ENCODE peak calls at places on chromosomes 6 and 20, in seven cellular contexts. I is Karpas-422; W is NT2/D1; R is psoas muscle; D is CD8-positive, alpha-beta memory T cell; X is brain microvascular endothelial cell; G is GM12878. V is an unnamed sample. For H3K36me3, the result is how much of the 10 kb centered on the place peaks cover.

GRCh38 chr6:73353636-73354388 is at the start of gene DPPA5:
- DNase-seq in W (no peak), D (no peak), I (no peak), R (no peak), G (no peak), X (no peak), V (no peak)

GRCh38 chr6:166640342-166641043 is 13.4 kb upstream of the RPS6KA2 start:
- DNase-seq in D (no peak), W (no peak), X (no peak), R (no peak), G (no peak), I (no peak), V (no peak)

GRCh38 chr20:12022121-12022520 is 104.4 kb downstream of the BTBD3 start:
- DNase-seq in X (no peak), W (no peak), D (no peak), I (no peak), G (no peak), R (no peak), V (no peak)

GRCh38 chr20:51365670-51366069 is 176.8 kb downstream of the NFATC2 start:
- DNase-seq in X (peak), W (no peak), G (no peak), D (no peak), I (no peak), R (no peak), V (no peak)

GRCh38 chr6:142359271-142359960 is 57.6 kb downstream of the ADGRG6 start:
- DNase-seq in X (no peak), D (no peak), R (no peak), G (no peak), W (no peak), I (no peak), V (no peak)

GRCh38 chr6:128464790-128465189 is 55.6 kb downstream of the PTPRK start:
- DNase-seq in R (no peak), W (no peak), G (no peak), I (no peak), D (no peak), X (no peak), V (no peak)

GRCh38 chr6:115969207-115969929 is 91.3 kb downstream of the FRK start:
- DNase-seq in X (peak), D (no peak), R (no peak), W (peak), G (no peak), I (no peak), V (peak)

GRCh38 chr20:13042458-13042794 is 33.7 kb downstream of the SPTLC3 start:
- DNase-seq in I (no peak), D (no peak), G (no peak), R (no peak), X (no peak), W (no peak), V (no peak)

GRCh38 chr6:113447088-113447831 is 409.9 kb upstream of the MARCKS start:
- DNase-seq in D (no peak), I (no peak), R (no peak), G (no peak), X (peak), W (no peak), V (no peak)

GRCh38 chr6:54860739-54861138 is 14.2 kb downstream of the FAM83B start:
- DNase-seq in R (no peak), X (peak), D (no peak), I (no peak), W (no peak), G (no peak), V (no peak)

GRCh38 chr6:26439552-26440125 is 665 bp upstream of the BTN3A3 start:
- DNase-seq in D (peak), X (no peak), I (no peak), W (no peak), G (no peak), R (no peak), V (no peak)

GRCh38 chr6:10771371-10771894 is 23.8 kb downstream of the TMEM14B start:
- DNase-seq in I (no peak), R (no peak), W (no peak), X (no peak), G (no peak), D (no peak), V (no peak)

GRCh38 chr6:35259946-35260626 is 551 bp downstream of the ZNF76 start:
- DNase-seq in W (no peak), G (peak), I (peak), R (peak), X (no peak), D (peak), V (peak)

GRCh38 chr6:95978230-95978629 is 37.5 kb upstream of the FUT9 start:
- DNase-seq in W (no peak), D (no peak), I (no peak), R (no peak), G (no peak), X (no peak), V (no peak)

GRCh38 chr20:38346247-38346651 is at the start of gene LBP:
- DNase-seq in D (no peak), G (no peak), W (no peak), R (peak), X (no peak), I (no peak), V (no peak)

GRCh38 chr6:37988131-37988530 is 168.6 kb downstream of the ZFAND3 start:
- DNase-seq in X (peak), I (no peak), W (no peak), G (no peak), R (no peak), D (no peak), V (no peak)

GRCh38 chr6:7431594-7432390 is 42.2 kb downstream of the RIOK1 start:
- DNase-seq in W (no peak), G (no peak), X (peak), R (no peak), I (no peak), D (no peak), V (no peak)

GRCh38 chr6:132304891-132305305 is 96.4 kb downstream of the MOXD1 start:
- DNase-seq in D (no peak), G (no peak), W (no peak), R (no peak), X (no peak), I (no peak), V (no peak)

GRCh38 chr20:18267815-18268214 is 20.5 kb upstream of the ZNF133 start:
- DNase-seq in W (peak), D (no peak), G (no peak), X (no peak), I (no peak), R (no peak), V (no peak)

GRCh38 chr6:169783971-169784930 is 32.8 kb downstream of the ERMARD start:
- DNase-seq in W (no peak), X (no peak), D (no peak), I (no peak), G (no peak), R (no peak), V (no peak)

GRCh38 chr6:505374-505773 is 113.8 kb downstream of the IRF4 start:
- DNase-seq in R (no peak), W (no peak), G (no peak), X (no peak), I (no peak), D (no peak), V (no peak)

GRCh38 chr6:33592595-33593413 is 12.7 kb upstream of the BAK1 start:
- DNase-seq in X (no peak), G (peak), D (peak), R (no peak), W (peak), I (peak), V (no peak)

GRCh38 chr6:41584668-41585205 is 38.6 kb downstream of the FOXP4 start:
- DNase-seq in W (no peak), R (no peak), D (no peak), G (no peak), I (no peak), X (no peak), V (no peak)

GRCh38 chr6:41572613-41573012 is 26.4 kb downstream of the FOXP4 start:
- DNase-seq in I (no peak), D (no peak), X (no peak), G (no peak), W (no peak), R (no peak), V (no peak)

GRCh38 chr20:41830702-41831101 is 212.5 kb upstream of the CHD6 start:
- DNase-seq in I (peak), D (no peak), G (no peak), R (no peak), W (no peak), X (no peak), V (no peak)

GRCh38 chr20:9035129-9035528 is 33.8 kb upstream of the PLCB4 start:
- DNase-seq in I (no peak), R (no peak), G (no peak), D (no peak), W (no peak), X (peak), V (no peak)

GRCh38 chr20:36950432-36951197 is 893 bp downstream of the SAMHD1 start:
- DNase-seq in W (no peak), X (peak), I (peak), R (no peak), G (no peak), D (peak), V (peak)

GRCh38 chr6:130560231-130560630 is 194.4 kb downstream of the TMEM200A start:
- DNase-seq in I (no peak), G (no peak), R (no peak), X (peak), D (no peak), W (no peak), V (no peak)

GRCh38 chr6:100620085-100620484 is 155.4 kb upstream of the SIM1 start:
- DNase-seq in G (no peak), D (no peak), W (no peak), I (no peak), R (no peak), X (peak), V (no peak)

GRCh38 chr6:43625393-43625992 is 3.6 kb downstream of the GTPBP2 start:
- DNase-seq in X (no peak), W (no peak), R (peak), I (no peak), D (no peak), G (no peak), V (no peak)

GRCh38 chr6:43622541-43622940 is 6.5 kb downstream of the GTPBP2 start:
- DNase-seq in X (no peak), R (peak), G (no peak), W (no peak), I (no peak), D (no peak), V (no peak)

GRCh38 chr6:43627008-43627825 is 1.8 kb downstream of the GTPBP2 start:
- DNase-seq in I (no peak), W (no peak), D (no peak), X (peak), G (peak), R (peak), V (no peak)

GRCh38 chr6:43623880-43624785 is 4.9 kb downstream of the GTPBP2 start:
- DNase-seq in W (no peak), R (peak), D (no peak), I (no peak), X (no peak), G (no peak), V (no peak)

DNA sequence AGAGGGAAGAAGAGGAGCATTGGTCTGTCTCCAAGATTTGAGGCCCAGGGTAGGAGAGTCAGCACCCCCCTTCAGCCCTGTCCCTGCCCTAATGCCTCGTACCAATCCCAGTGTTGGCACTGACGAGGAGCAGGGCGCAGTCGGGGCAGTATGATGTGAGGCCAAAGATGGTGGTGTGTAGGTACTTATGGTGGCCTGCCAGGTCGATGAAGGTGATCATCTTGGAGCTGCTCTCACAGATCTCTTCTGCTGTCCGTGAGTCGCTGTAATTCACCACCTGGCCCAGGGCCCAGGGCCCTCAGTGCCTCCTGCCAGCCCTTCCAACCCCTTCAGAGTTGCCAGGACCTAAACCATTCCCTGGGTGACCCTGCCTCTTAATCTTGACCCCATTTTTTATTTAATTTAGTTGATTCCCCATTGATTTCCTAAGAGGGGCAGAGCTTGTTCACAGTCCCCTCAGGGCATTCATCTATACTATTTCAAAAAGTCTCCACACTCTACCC is 4.2 kb downstream of the GTPBP2 start:
- DNase-seq in X (no peak), I (no peak), G (no peak), R (peak), W (no peak), D (no peak), V (no peak)
- H3K36me3 ChIP-seq in X (half or more), I (under half), G (under half), R (half or more), W (half or more), D (under half), V (under half)

GRCh38 chr6:75180864-75181263 is 25.0 kb downstream of the COL12A1 start:
- DNase-seq in W (no peak), G (no peak), X (no peak), I (no peak), D (no peak), R (no peak), V (no peak)
- H3K36me3 ChIP-seq in W (under half), G (under half), X (under half), I (under half), D (under half), R (under half), V (under half)

DNA sequence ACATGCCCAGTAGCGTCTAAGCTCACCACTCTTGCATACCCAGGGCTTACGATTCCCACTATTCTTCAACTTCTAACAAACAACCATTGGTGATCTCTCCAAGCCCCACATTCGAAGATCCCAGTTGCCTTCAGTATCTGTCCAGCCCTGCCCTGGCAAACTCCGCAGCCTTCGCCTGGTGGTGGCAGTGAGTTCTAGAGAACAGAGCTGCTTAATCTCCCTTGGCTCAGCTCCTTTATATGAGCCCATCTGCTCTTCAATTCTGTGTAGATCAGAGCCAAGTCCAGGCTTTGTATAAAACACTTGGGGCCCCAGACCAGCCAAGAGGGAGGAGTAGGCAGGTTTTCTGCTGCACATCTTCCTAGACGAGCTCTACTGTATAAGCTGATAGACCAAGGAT is 193.3 kb downstream of the PHACTR1 start:
- DNase-seq in X (no peak), R (no peak), W (no peak), I (no peak), D (no peak), G (no peak), V (no peak)
- H3K36me3 ChIP-seq in X (under half), R (under half), W (under half), I (under half), D (under half), G (under half), V (under half)

GRCh38 chr20:23043376-23043775 is 6.1 kb downstream of the THBD start:
- DNase-seq in D (no peak), I (peak), G (no peak), W (no peak), R (no peak), X (no peak), V (no peak)
- H3K36me3 ChIP-seq in D (under half), I (under half), G (under half), W (under half), R (under half), X (under half), V (under half)

DNA sequence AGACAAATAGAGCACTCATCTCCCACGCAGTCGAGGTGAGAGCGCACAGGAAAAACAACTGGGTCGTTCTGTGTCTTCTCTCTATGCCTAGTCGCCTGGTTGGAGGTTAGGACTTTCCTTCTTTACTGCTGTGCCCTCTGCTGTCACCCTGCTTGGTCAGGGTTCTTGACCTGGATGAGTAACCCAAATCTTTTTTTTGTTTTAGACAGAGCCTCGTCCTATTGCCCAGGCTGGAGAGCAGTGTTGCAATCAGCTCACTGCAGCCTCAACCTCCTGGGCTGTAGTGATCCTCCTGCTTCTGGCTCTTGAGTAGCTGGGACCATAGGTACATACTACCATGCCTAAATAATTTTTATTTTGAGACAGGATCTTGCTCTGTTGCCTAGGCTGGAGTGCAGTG is 24.5 kb downstream of the PRPF6 start:
- DNase-seq in W (no peak), I (no peak), R (no peak), G (no peak), D (no peak), X (no peak), V (no peak)
- H3K36me3 ChIP-seq in W (half or more), I (under half), R (half or more), G (half or more), D (under half), X (half or more), V (under half)

GRCh38 chr6:43020052-43020705 is 1.2 kb upstream of the RRP36 start:
- DNase-seq in W (no peak), I (peak), D (no peak), G (no peak), X (no peak), R (no peak), V (no peak)
- H3K36me3 ChIP-seq in W (half or more), I (under half), D (under half), G (under half), X (under half), R (under half), V (under half)

GRCh38 chr6:159766923-159767322 is 5.1 kb downstream of the ACAT2 start:
- DNase-seq in D (no peak), I (no peak), R (no peak), G (no peak), X (no peak), W (no peak), V (no peak)
- H3K36me3 ChIP-seq in D (under half), I (half or more), R (half or more), G (under half), X (half or more), W (half or more), V (under half)

GRCh38 chr20:25424536-25424935 is 17.1 kb downstream of the GINS1 start:
- DNase-seq in X (no peak), W (no peak), I (no peak), D (no peak), R (no peak), G (no peak), V (no peak)

GRCh38 chr20:25421107-25421506 is 13.6 kb downstream of the GINS1 start:
- DNase-seq in G (no peak), I (no peak), X (no peak), W (no peak), R (no peak), D (no peak), V (no peak)

GRCh38 chr20:25418779-25419178 is 11.3 kb downstream of the GINS1 start:
- DNase-seq in R (no peak), I (no peak), X (no peak), W (no peak), G (no peak), D (no peak), V (no peak)
- H3K36me3 ChIP-seq in R (under half), I (under half), X (under half), W (half or more), G (under half), D (under half), V (under half)

GRCh38 chr6:157942351-157942750 is 39.3 kb upstream of the SYNJ2 start:
- DNase-seq in R (no peak), W (no peak), X (no peak), I (no peak), D (no peak), G (no peak), V (no peak)
- H3K36me3 ChIP-seq in R (half or more), W (half or more), X (half or more), I (under half), D (under half), G (under half), V (under half)

DNA sequence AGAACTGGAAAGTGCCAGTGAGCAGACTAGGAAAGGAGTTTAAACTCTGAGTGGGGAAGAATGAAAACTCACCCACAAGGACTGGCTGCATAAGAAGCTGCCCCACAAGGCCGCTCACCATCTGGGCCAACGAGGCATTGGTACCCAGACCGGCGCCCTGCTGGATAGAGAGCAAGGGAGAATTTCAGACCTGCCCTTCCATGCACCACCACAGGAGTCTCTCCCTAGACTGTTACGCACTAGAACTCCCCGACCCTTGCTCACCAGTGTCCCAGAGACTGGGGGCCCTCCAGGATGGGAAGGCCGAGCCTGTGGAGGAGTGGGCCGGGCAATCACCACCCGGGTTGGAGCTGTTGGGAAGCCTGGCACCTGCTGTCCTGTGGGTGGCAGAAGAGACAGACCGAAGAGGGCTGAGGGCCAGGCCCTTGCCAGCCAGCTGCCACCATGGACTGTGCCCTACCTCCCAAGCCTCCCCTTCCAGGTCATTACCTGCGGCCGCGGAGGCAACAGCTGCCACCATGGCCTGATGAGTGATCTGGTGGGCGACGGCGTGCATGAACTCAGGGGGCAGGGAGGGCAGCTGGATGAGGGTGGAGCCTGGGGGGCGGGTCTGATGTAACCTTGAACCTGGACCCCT is 8.5 kb downstream of the BAG6 start:
- DNase-seq in X (no peak), G (no peak), W (no peak), D (no peak), I (no peak), R (no peak), V (no peak)
- H3K36me3 ChIP-seq in X (half or more), G (under half), W (half or more), D (half or more), I (under half), R (half or more), V (half or more)